ENCODE peak calls at places on chromosomes 5 and 9, in nine cellular contexts. X is stimulated activated CD4-positive, alpha-beta T cell treated with anti-CD3 and anti-CD28 coated beads, Interleukin-1b, Interleukin-23, amount 100 ng/mL, for 1 hour; E is lung; H is OCI-M1; J is mammary epithelial cell; G is cardiac muscle cell; M is hypothalamus; I is AG04450; F is NCI-H1092. Q is an unnamed sample.

GRCh38 chr5:1950708-1951103 is 68.0 kb upstream of the IRX4 start:
- DNase-seq in H (no peak), J (peak), I (no peak), M (no peak), E (no peak), G (no peak), X (no peak), F (no peak), Q (no peak)

GRCh38 chr9:85009251-85009650 is 339.7 kb downstream of the NTRK2 start:
- DNase-seq in F (no peak), X (no peak), M (no peak), H (no peak), I (no peak), E (no peak), J (no peak), G (no peak), Q (no peak)

GRCh38 chr9:121557581-121558422 is 58.2 kb upstream of the GGTA1 start:
- DNase-seq in E (peak), G (peak), H (peak), M (peak), J (peak), X (no peak), F (no peak), I (peak), Q (peak)

GRCh38 chr9:109704546-109704945 is 75.5 kb upstream of the PALM2AKAP2 start:
- DNase-seq in H (no peak), M (no peak), I (no peak), E (no peak), X (no peak), J (no peak), G (no peak), F (no peak), Q (no peak)

GRCh38 chr5:50962934-50963646 is 296.7 kb downstream of the PARP8 start:
- DNase-seq in E (peak), M (peak), F (peak), G (peak), I (no peak), J (peak), H (peak), X (peak), Q (no peak)

GRCh38 chr9:79682076-79682736 is 110.4 kb downstream of the TLE4 start:
- DNase-seq in M (no peak), H (no peak), X (no peak), E (no peak), I (no peak), G (peak), J (no peak), F (no peak), Q (no peak)

GRCh38 chr5:169097374-169097831 is 203.5 kb downstream of the SLIT3 start:
- DNase-seq in J (no peak), G (no peak), I (no peak), E (no peak), X (no peak), M (no peak), H (no peak), F (no peak), Q (no peak)

GRCh38 chr9:83572524-83572923 is 34.3 kb upstream of the FRMD3 start:
- DNase-seq in F (no peak), E (no peak), X (no peak), H (no peak), G (peak), J (peak), I (no peak), M (no peak), Q (no peak)

GRCh38 chr9:76800901-76801300 is 36.7 kb downstream of the PCA3 start:
- DNase-seq in I (no peak), J (no peak), G (no peak), E (no peak), X (no peak), M (no peak), H (no peak), F (no peak), Q (no peak)

GRCh38 chr9:129803679-129804065 is 688 bp downstream of the TOR1B start:
- DNase-seq in M (no peak), E (no peak), G (no peak), I (no peak), F (no peak), H (peak), X (no peak), J (peak), Q (no peak)